ENCODE peak calls at places on chromosomes 1 and 21, in ten cellular contexts. F is Calu3; W is uterus; I is activated CD8-positive, alpha-beta T cell treated with anti-CD3 and anti-CD28 coated beads for 36 hours; N is left ventricle myocardium inferior; U is left lung; V is PC-3; Y is lower leg skin; Q is WTC11; J is astrocyte of the spinal cord. G is an unnamed sample.

GRCh38 chr1:147080013-147080661 is 92.1 kb downstream of the PRKAB2 start:
- DNase-seq in F (no peak), W (no peak), I (peak), N (no peak), U (no peak), V (no peak), Y (no peak), Q (peak), J (no peak), G (no peak)

GRCh38 chr1:42282024-42282579 is 52.9 kb downstream of the FOXJ3 start:
- DNase-seq in F (no peak), W (no peak), I (no peak), N (no peak), U (no peak), V (no peak), Y (no peak), Q (no peak), J (peak), G (no peak)

GRCh38 chr1:5951846-5952410 is 40.3 kb downstream of the NPHP4 start:
- DNase-seq in F (no peak), W (no peak), I (no peak), N (no peak), U (peak), V (no peak), Y (peak), Q (no peak), J (no peak), G (no peak)

GRCh38 chr1:161018631-161018930 is 2.4 kb downstream of the F11R start:
- DNase-seq in F (no peak), W (no peak), I (no peak), N (no peak), U (no peak), V (no peak), Y (no peak), Q (no peak), J (no peak), G (no peak)

GRCh38 chr1:215425135-215425534 is 142.0 kb upstream of the KCTD3 start:
- DNase-seq in F (no peak), W (no peak), I (no peak), N (no peak), U (no peak), V (no peak), Y (no peak), Q (no peak), J (no peak), G (no peak)

GRCh38 chr1:44571712-44572571 is 102.3 kb downstream of the TMEM53 start:
- DNase-seq in F (peak), W (no peak), I (peak), N (no peak), U (no peak), V (peak), Y (no peak), Q (no peak), J (no peak), G (no peak)

GRCh38 chr21:25891596-25891995 is 156.8 kb downstream of the GABPA start:
- DNase-seq in F (no peak), W (no peak), I (peak), N (no peak), U (no peak), V (no peak), Y (no peak), Q (no peak), J (no peak), G (no peak)

GRCh38 chr1:84877592-84877991 is 15.4 kb downstream of the LPAR3 start:
- DNase-seq in F (no peak), W (no peak), I (no peak), N (no peak), U (no peak), V (peak), Y (no peak), Q (no peak), J (no peak), G (no peak)

GRCh38 chr1:203103201-203103600 is 17.4 kb upstream of the MYOG start:
- DNase-seq in F (no peak), W (no peak), I (no peak), N (no peak), U (no peak), V (no peak), Y (peak), Q (no peak), J (no peak), G (no peak)

GRCh38 chr1:198756470-198756869 is 117.6 kb downstream of the PTPRC start:
- DNase-seq in F (no peak), W (no peak), I (no peak), N (no peak), U (no peak), V (peak), Y (no peak), Q (no peak), J (peak), G (no peak)

DNA sequence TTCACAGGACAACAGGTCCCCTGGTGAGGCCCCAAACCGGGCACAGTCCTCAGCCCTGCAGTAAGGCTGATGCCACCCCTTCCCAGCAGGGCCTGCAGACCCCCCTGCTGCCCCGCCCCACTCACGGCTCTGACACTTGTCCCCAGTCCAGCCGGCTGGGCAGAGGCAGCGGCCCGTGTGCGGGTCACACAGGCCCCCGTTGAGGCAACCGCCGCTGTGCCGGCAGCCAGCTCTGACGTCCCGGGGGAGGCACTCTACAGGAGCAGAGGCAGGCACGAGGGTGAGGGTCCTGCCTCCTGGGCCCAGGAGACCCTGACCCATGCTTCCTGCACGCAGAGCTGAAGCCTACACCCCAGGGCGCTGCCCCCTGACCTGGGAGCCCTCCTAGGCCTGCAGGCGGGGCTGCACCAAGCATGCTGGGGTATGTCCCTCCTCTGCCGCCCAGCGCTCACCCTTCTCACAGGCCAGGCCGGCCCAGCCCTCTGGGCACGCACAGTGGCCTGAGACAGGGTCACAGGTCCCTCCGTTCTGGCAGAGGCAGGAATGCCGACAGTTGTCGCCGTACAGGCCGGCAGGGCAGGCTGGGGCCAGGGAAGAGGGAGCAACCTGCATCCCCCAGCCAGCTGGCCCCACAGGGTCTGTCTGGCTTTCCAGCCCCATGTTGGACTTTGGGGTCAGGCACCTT is 43.9 kb downstream of the ARHGEF16 start:
- DNase-seq in F (no peak), W (no peak), I (no peak), N (no peak), U (no peak), V (no peak), Y (no peak), Q (no peak), J (no peak), G (no peak)
- TF ChIP-seq CTCF in F (no peak), W (no peak), I (no peak), N (no peak), U (no peak), V (no peak), Y (no peak), Q (no peak), J (no peak), G (no peak)

DNA sequence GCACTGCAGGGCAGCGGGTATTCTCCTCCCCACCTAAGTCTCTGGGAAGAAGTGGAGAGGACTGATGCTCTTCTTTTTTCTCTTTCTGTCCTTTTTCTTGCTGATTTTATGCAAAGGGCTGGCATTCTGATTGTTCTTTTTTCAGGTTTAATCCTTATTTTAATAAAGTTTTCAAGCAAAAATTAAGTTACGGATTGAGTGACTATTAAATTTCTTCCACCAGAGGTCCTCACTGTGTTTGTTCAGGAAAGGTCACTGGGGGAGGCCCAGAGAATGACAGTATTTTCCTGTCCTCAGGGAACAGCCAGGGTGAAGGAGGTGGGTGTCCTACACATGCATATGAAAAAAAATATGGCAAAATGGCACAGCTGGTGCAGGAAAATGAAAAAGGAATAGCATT is 4.4 kb upstream of the ELF3 start:
- DNase-seq in F (no peak), W (no peak), I (no peak), N (no peak), U (no peak), V (peak), Y (no peak), Q (no peak), J (peak), G (no peak)
- TF ChIP-seq CTCF in F (peak), W (peak), I (no peak), N (peak), U (no peak), V (peak), Y (no peak), Q (no peak), J (peak), G (no peak)

GRCh38 chr1:88684482-88685238 is 587 bp downstream of the PKN2 start:
- DNase-seq in F (peak), W (peak), I (peak), N (peak), U (peak), V (peak), Y (peak), Q (peak), J (peak), G (peak)
- TF ChIP-seq CTCF in F (no peak), W (no peak), I (peak), N (no peak), U (no peak), V (peak), Y (no peak), Q (no peak), J (peak), G (no peak)

GRCh38 chr1:20325407-20325737 is 34.7 kb downstream of the VWA5B1 start:
- DNase-seq in F (no peak), W (no peak), I (no peak), N (no peak), U (no peak), V (no peak), Y (no peak), Q (no peak), J (no peak), G (no peak)

GRCh38 chr1:20325844-20326323 is 35.2 kb downstream of the VWA5B1 start:
- DNase-seq in F (no peak), W (no peak), I (no peak), N (no peak), U (no peak), V (no peak), Y (no peak), Q (no peak), J (no peak), G (no peak)

GRCh38 chr1:20328201-20328600 is 37.5 kb downstream of the VWA5B1 start:
- DNase-seq in F (no peak), W (no peak), I (no peak), N (no peak), U (no peak), V (no peak), Y (no peak), Q (no peak), J (no peak), G (no peak)

GRCh38 chr1:20327467-20327866 is 36.8 kb downstream of the VWA5B1 start:
- DNase-seq in F (no peak), W (no peak), I (no peak), N (no peak), U (no peak), V (no peak), Y (no peak), Q (no peak), J (no peak), G (no peak)

GRCh38 chr1:20329793-20330542 is 39.3 kb downstream of the VWA5B1 start:
- DNase-seq in F (peak), W (no peak), I (no peak), N (no peak), U (no peak), V (no peak), Y (no peak), Q (peak), J (no peak), G (no peak)
- TF ChIP-seq CTCF in F (no peak), W (no peak), I (no peak), N (no peak), U (no peak), V (peak), Y (no peak), Q (no peak), J (peak), G (no peak)

GRCh38 chr1:20308569-20308968 is 17.9 kb downstream of the VWA5B1 start:
- DNase-seq in F (no peak), W (no peak), I (no peak), N (peak), U (no peak), V (no peak), Y (no peak), Q (no peak), J (no peak), G (no peak)
- TF ChIP-seq CTCF in F (no peak), W (no peak), I (no peak), N (no peak), U (no peak), V (no peak), Y (no peak), Q (no peak), J (no peak), G (no peak)

GRCh38 chr1:27523666-27524020 is 33.7 kb upstream of the WASF2 start:
- DNase-seq in F (no peak), W (no peak), I (no peak), N (no peak), U (no peak), V (no peak), Y (no peak), Q (no peak), J (no peak), G (no peak)

GRCh38 chr1:27521336-27522147 is 31.6 kb upstream of the WASF2 start:
- DNase-seq in F (no peak), W (no peak), I (peak), N (peak), U (no peak), V (no peak), Y (no peak), Q (no peak), J (no peak), G (no peak)

GRCh38 chr1:27520651-27521050 is 30.7 kb upstream of the WASF2 start:
- DNase-seq in F (no peak), W (no peak), I (no peak), N (peak), U (no peak), V (no peak), Y (no peak), Q (no peak), J (no peak), G (no peak)

GRCh38 chr1:27522148-27522859 is 32.3 kb upstream of the WASF2 start:
- DNase-seq in F (no peak), W (no peak), I (peak), N (no peak), U (no peak), V (peak), Y (peak), Q (no peak), J (peak), G (no peak)

DNA sequence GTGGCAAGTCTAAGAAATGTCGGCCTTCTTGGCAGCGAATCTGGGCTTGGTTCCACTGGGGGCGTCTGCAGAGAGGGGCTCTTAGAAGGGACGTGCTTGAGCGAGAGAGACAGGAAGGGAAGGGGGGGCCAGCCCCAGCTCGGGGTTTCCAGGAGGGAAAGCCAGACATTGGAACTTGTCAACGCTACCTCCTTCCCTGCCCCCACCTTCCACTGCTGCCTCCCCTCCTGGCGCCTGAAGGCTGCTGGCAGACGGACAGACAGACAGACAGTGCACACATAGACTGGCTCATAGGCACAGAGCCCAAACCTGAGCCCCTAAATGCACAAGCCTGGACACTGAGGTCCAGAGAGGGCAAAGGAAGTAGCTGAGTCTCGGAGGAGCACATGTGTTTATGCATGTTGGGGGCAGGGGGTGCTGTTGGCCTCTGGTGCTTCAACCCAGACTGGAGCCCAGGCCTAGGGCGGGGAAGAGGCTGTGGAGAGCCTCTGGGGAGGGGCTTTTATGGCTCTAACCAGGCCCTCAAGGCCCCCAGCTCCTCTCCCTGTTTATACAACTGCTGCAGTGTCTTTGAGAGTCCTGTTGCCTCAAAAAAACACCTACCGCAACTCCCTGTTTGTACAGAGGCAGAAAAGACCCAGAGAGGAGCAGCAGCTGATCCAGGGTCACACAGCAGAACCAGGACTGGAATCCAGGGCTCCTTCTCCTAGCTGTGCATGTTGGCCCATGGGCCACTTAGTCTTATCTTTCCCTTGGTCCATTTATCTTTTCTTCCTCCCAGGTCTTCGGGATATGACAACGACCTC is 33.1 kb upstream of the WASF2 start:
- DNase-seq in F (no peak), W (peak), I (peak), N (peak), U (no peak), V (peak), Y (no peak), Q (peak), J (no peak), G (no peak)
- TF ChIP-seq CTCF in F (no peak), W (peak), I (peak), N (peak), U (no peak), V (peak), Y (no peak), Q (no peak), J (peak), G (peak)

GRCh38 chr21:42276526-42277154 is 38.6 kb downstream of the TFF3 start:
- DNase-seq in F (no peak), W (no peak), I (no peak), N (no peak), U (no peak), V (peak), Y (no peak), Q (no peak), J (no peak), G (no peak)
- TF ChIP-seq CTCF in F (no peak), W (no peak), I (no peak), N (peak), U (no peak), V (peak), Y (no peak), Q (no peak), J (peak), G (no peak)

GRCh38 chr21:31190516-31190915 is 152.2 kb upstream of the KRTAP19-8 start:
- DNase-seq in F (no peak), W (no peak), I (no peak), N (no peak), U (no peak), V (no peak), Y (no peak), Q (no peak), J (no peak), G (no peak)
- TF ChIP-seq CTCF in F (no peak), W (no peak), I (no peak), N (no peak), U (no peak), V (no peak), Y (no peak), Q (no peak), J (no peak), G (no peak)